ENCODE peak calls at places on chromosome 3, in five cellular contexts. One of them, this sample, is unnamed. For H3K9me3, the result is how much of the 10 kb centered on the place peaks cover.

GRCh38 chr3:189320511-189320910 is 148.7 kb downstream of the TPRG1 start:
- DNase-seq in CD8-positive, alpha-beta T cell: no peak
- DNase-seq in gastrocnemius medialis: no peak
- DNase-seq in cardiac muscle cell: no peak
- DNase-seq in GM23248: no peak
- DNase-seq in this sample: no peak

GRCh38 chr3:24793896-24794295 is 299.2 kb upstream of the THRB start:
- DNase-seq in CD8-positive, alpha-beta T cell: no peak
- DNase-seq in gastrocnemius medialis: no peak
- DNase-seq in cardiac muscle cell: no peak
- DNase-seq in GM23248: no peak
- DNase-seq in this sample: no peak

GRCh38 chr3:187979543-187979942 is 174.4 kb upstream of the LPP start:
- DNase-seq in CD8-positive, alpha-beta T cell: no peak
- DNase-seq in gastrocnemius medialis: no peak
- DNase-seq in cardiac muscle cell: no peak
- DNase-seq in GM23248: no peak
- DNase-seq in this sample: peak

GRCh38 chr3:42020681-42021307 is 58.9 kb upstream of the ULK4 start:
- DNase-seq in CD8-positive, alpha-beta T cell: no peak
- DNase-seq in gastrocnemius medialis: no peak
- DNase-seq in cardiac muscle cell: no peak
- DNase-seq in GM23248: peak
- DNase-seq in this sample: no peak

GRCh38 chr3:165788531-165788930 is 48.7 kb downstream of the BCHE start:
- DNase-seq in CD8-positive, alpha-beta T cell: no peak
- DNase-seq in gastrocnemius medialis: no peak
- DNase-seq in cardiac muscle cell: no peak
- DNase-seq in GM23248: no peak
- DNase-seq in this sample: no peak

GRCh38 chr3:54897028-54897711 is 30.7 kb downstream of the LRTM1 start:
- DNase-seq in CD8-positive, alpha-beta T cell: no peak
- DNase-seq in gastrocnemius medialis: no peak
- DNase-seq in cardiac muscle cell: no peak
- DNase-seq in GM23248: peak
- DNase-seq in this sample: no peak

GRCh38 chr3:27353221-27353620 is 16.0 kb downstream of the NEK10 start:
- DNase-seq in CD8-positive, alpha-beta T cell: no peak
- DNase-seq in gastrocnemius medialis: no peak
- DNase-seq in cardiac muscle cell: no peak
- DNase-seq in GM23248: peak
- DNase-seq in this sample: no peak

GRCh38 chr3:127817331-127817821 is 4.9 kb downstream of the MGLL start:
- DNase-seq in CD8-positive, alpha-beta T cell: no peak
- DNase-seq in gastrocnemius medialis: peak
- DNase-seq in cardiac muscle cell: no peak
- DNase-seq in GM23248: peak
- DNase-seq in this sample: no peak

GRCh38 chr3:161549251-161549650 is 52.6 kb downstream of the OTOL1 start:
- DNase-seq in CD8-positive, alpha-beta T cell: no peak
- DNase-seq in gastrocnemius medialis: no peak
- DNase-seq in cardiac muscle cell: no peak
- DNase-seq in GM23248: no peak
- DNase-seq in this sample: no peak

GRCh38 chr3:162718697-162719096 is 1222.1 kb downstream of the OTOL1 start:
- DNase-seq in CD8-positive, alpha-beta T cell: no peak
- DNase-seq in gastrocnemius medialis: no peak
- DNase-seq in cardiac muscle cell: no peak
- DNase-seq in GM23248: no peak
- DNase-seq in this sample: no peak

GRCh38 chr3:32303051-32303786 is 64.7 kb downstream of the CMTM8 start:
- DNase-seq in CD8-positive, alpha-beta T cell: no peak
- DNase-seq in gastrocnemius medialis: no peak
- DNase-seq in cardiac muscle cell: no peak
- DNase-seq in GM23248: no peak
- DNase-seq in this sample: no peak

GRCh38 chr3:142897807-142898206 is 8.9 kb upstream of the PCOLCE2 start:
- DNase-seq in CD8-positive, alpha-beta T cell: no peak
- DNase-seq in gastrocnemius medialis: no peak
- DNase-seq in cardiac muscle cell: no peak
- DNase-seq in GM23248: no peak
- DNase-seq in this sample: no peak

GRCh38 chr3:119240101-119240581 is 537 bp downstream of the B4GALT4 start:
- DNase-seq in CD8-positive, alpha-beta T cell: no peak
- DNase-seq in gastrocnemius medialis: peak
- DNase-seq in cardiac muscle cell: peak
- DNase-seq in GM23248: peak
- DNase-seq in this sample: no peak

GRCh38 chr3:134978658-134979057 is 183.6 kb downstream of the EPHB1 start:
- DNase-seq in CD8-positive, alpha-beta T cell: no peak
- DNase-seq in gastrocnemius medialis: peak
- DNase-seq in cardiac muscle cell: no peak
- DNase-seq in GM23248: no peak
- DNase-seq in this sample: no peak

GRCh38 chr3:122800031-122800430 is 5.2 kb downstream of the SLC49A4 start:
- DNase-seq in CD8-positive, alpha-beta T cell: no peak
- DNase-seq in gastrocnemius medialis: no peak
- DNase-seq in cardiac muscle cell: no peak
- DNase-seq in GM23248: no peak
- DNase-seq in this sample: no peak

GRCh38 chr3:108946292-108947290 is 7.1 kb downstream of the GUCA1C start:
- DNase-seq in CD8-positive, alpha-beta T cell: no peak
- DNase-seq in gastrocnemius medialis: no peak
- DNase-seq in cardiac muscle cell: no peak
- DNase-seq in GM23248: peak
- DNase-seq in this sample: no peak

GRCh38 chr3:114383875-114384557 is 90.2 kb downstream of the TIGIT start:
- DNase-seq in CD8-positive, alpha-beta T cell: peak
- DNase-seq in gastrocnemius medialis: peak
- DNase-seq in cardiac muscle cell: peak
- DNase-seq in GM23248: peak
- DNase-seq in this sample: peak

GRCh38 chr3:177337548-177338331 is 140.5 kb upstream of the TBL1XR1 start:
- DNase-seq in CD8-positive, alpha-beta T cell: no peak
- DNase-seq in gastrocnemius medialis: no peak
- DNase-seq in cardiac muscle cell: no peak
- DNase-seq in GM23248: peak
- DNase-seq in this sample: no peak

GRCh38 chr3:188003188-188004171 is 150.5 kb upstream of the LPP start:
- DNase-seq in CD8-positive, alpha-beta T cell: no peak
- DNase-seq in gastrocnemius medialis: no peak
- DNase-seq in cardiac muscle cell: no peak
- DNase-seq in GM23248: no peak
- DNase-seq in this sample: no peak

GRCh38 chr3:160793853-160794252 is 37.8 kb downstream of the PPM1L start:
- DNase-seq in CD8-positive, alpha-beta T cell: no peak
- DNase-seq in gastrocnemius medialis: no peak
- DNase-seq in cardiac muscle cell: no peak
- DNase-seq in GM23248: no peak
- DNase-seq in this sample: no peak

GRCh38 chr3:71245052-71245488 is 338.5 kb downstream of the FOXP1 start:
- DNase-seq in CD8-positive, alpha-beta T cell: no peak
- DNase-seq in gastrocnemius medialis: no peak
- DNase-seq in cardiac muscle cell: peak
- DNase-seq in GM23248: peak
- DNase-seq in this sample: no peak

GRCh38 chr3:31522152-31522551 is 10.6 kb upstream of the STT3B start:
- DNase-seq in CD8-positive, alpha-beta T cell: no peak
- DNase-seq in gastrocnemius medialis: no peak
- DNase-seq in cardiac muscle cell: no peak
- DNase-seq in GM23248: no peak
- DNase-seq in this sample: no peak

GRCh38 chr3:134291300-134292254 is 40.9 kb upstream of the RYK start:
- DNase-seq in CD8-positive, alpha-beta T cell: no peak
- DNase-seq in gastrocnemius medialis: peak
- DNase-seq in cardiac muscle cell: no peak
- DNase-seq in GM23248: peak
- DNase-seq in this sample: no peak

GRCh38 chr3:112815981-112816380 is 30.7 kb downstream of the CD200R1L start:
- DNase-seq in CD8-positive, alpha-beta T cell: no peak
- DNase-seq in gastrocnemius medialis: no peak
- DNase-seq in cardiac muscle cell: no peak
- DNase-seq in GM23248: peak
- DNase-seq in this sample: no peak

GRCh38 chr3:38210141-38210757 is 44.9 kb downstream of the OXSR1 start:
- DNase-seq in CD8-positive, alpha-beta T cell: no peak
- DNase-seq in gastrocnemius medialis: no peak
- DNase-seq in cardiac muscle cell: no peak
- DNase-seq in GM23248: no peak
- DNase-seq in this sample: no peak

GRCh38 chr3:98732239-98733054 is 30.7 kb upstream of the ST3GAL6 start:
- DNase-seq in CD8-positive, alpha-beta T cell: no peak
- DNase-seq in gastrocnemius medialis: peak
- DNase-seq in cardiac muscle cell: peak
- DNase-seq in GM23248: peak
- DNase-seq in this sample: no peak

GRCh38 chr3:89000886-89001285 is 106.5 kb upstream of the EPHA3 start:
- DNase-seq in CD8-positive, alpha-beta T cell: no peak
- DNase-seq in gastrocnemius medialis: no peak
- DNase-seq in cardiac muscle cell: peak
- DNase-seq in GM23248: no peak
- DNase-seq in this sample: no peak

GRCh38 chr3:183662099-183662498 is 26.7 kb downstream of the KLHL24 start:
- DNase-seq in CD8-positive, alpha-beta T cell: no peak
- DNase-seq in gastrocnemius medialis: no peak
- DNase-seq in cardiac muscle cell: no peak
- DNase-seq in GM23248: peak
- DNase-seq in this sample: no peak

GRCh38 chr3:11411956-11412355 is 139.8 kb downstream of the ATG7 start:
- DNase-seq in CD8-positive, alpha-beta T cell: no peak
- DNase-seq in gastrocnemius medialis: no peak
- DNase-seq in cardiac muscle cell: no peak
- DNase-seq in GM23248: no peak
- DNase-seq in this sample: no peak

GRCh38 chr3:122858373-122858772 is 63.5 kb downstream of the SLC49A4 start:
- DNase-seq in CD8-positive, alpha-beta T cell: no peak
- DNase-seq in gastrocnemius medialis: no peak
- DNase-seq in cardiac muscle cell: no peak
- DNase-seq in GM23248: peak
- DNase-seq in this sample: no peak

GRCh38 chr3:29618395-29619291 is 337.8 kb downstream of the RBMS3 start:
- DNase-seq in CD8-positive, alpha-beta T cell: no peak
- DNase-seq in gastrocnemius medialis: peak
- DNase-seq in cardiac muscle cell: no peak
- DNase-seq in GM23248: peak
- DNase-seq in this sample: no peak

GRCh38 chr3:124318650-124319049 is 326.7 kb upstream of the ROPN1 start:
- DNase-seq in CD8-positive, alpha-beta T cell: no peak
- DNase-seq in gastrocnemius medialis: no peak
- DNase-seq in cardiac muscle cell: no peak
- DNase-seq in GM23248: no peak
- DNase-seq in this sample: no peak

GRCh38 chr3:197083486-197083885 is 53.9 kb upstream of the MELTF start:
- DNase-seq in CD8-positive, alpha-beta T cell: no peak
- DNase-seq in gastrocnemius medialis: peak
- DNase-seq in cardiac muscle cell: no peak
- DNase-seq in GM23248: peak
- DNase-seq in this sample: no peak

GRCh38 chr3:98901032-98901464 is 447 bp downstream of the DCBLD2 start:
- DNase-seq in CD8-positive, alpha-beta T cell: no peak
- DNase-seq in gastrocnemius medialis: peak
- DNase-seq in cardiac muscle cell: peak
- DNase-seq in GM23248: peak
- DNase-seq in this sample: peak

GRCh38 chr3:155611456-155611855 is 133.4 kb downstream of the PLCH1 start:
- DNase-seq in CD8-positive, alpha-beta T cell: no peak
- DNase-seq in gastrocnemius medialis: no peak
- DNase-seq in cardiac muscle cell: no peak
- DNase-seq in GM23248: no peak
- DNase-seq in this sample: no peak
- H3K9me3 ChIP-seq in CD8-positive, alpha-beta T cell: under half
- H3K9me3 ChIP-seq in gastrocnemius medialis: under half
- H3K9me3 ChIP-seq in cardiac muscle cell: under half
- H3K9me3 ChIP-seq in GM23248: under half
- H3K9me3 ChIP-seq in this sample: under half

DNA sequence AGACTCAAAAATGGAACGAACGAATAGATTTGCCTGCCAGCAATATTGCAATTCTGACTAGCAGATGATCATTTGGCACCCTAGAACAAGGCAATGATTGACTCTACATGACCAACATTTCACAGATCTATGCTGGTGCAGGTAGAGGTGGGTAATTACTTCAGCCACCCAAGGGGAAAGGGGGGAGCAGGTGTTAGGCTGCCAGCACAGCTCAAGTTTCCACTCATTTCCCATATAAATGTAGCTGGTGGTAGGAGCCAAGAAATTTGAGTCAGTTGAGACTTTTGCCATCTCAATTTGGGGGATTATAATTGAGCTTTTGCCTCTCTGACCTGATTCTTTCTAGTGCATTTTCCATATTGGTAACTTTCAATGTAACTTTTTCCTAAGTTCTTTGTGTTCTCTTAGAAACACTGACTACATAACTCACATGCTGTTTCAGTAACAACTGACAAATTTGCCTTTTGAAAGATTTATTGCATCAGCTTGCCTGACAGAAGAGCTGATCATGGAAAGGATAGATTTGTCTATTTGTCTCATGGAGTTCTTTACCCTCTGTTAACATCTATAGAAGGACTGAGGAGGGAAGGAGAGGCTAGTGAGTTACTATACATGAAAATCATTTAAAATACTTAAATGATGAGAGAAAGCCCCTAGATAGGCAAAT is 902.5 kb downstream of the ZPLD1 start:
- DNase-seq in CD8-positive, alpha-beta T cell: no peak
- DNase-seq in gastrocnemius medialis: no peak
- DNase-seq in cardiac muscle cell: no peak
- DNase-seq in GM23248: no peak
- DNase-seq in this sample: no peak
- H3K9me3 ChIP-seq in CD8-positive, alpha-beta T cell: under half
- H3K9me3 ChIP-seq in gastrocnemius medialis: under half
- H3K9me3 ChIP-seq in cardiac muscle cell: under half
- H3K9me3 ChIP-seq in GM23248: under half
- H3K9me3 ChIP-seq in this sample: under half

GRCh38 chr3:75768303-75769017 is 16.9 kb downstream of the ZNF717 start:
- DNase-seq in CD8-positive, alpha-beta T cell: no peak
- DNase-seq in gastrocnemius medialis: no peak
- DNase-seq in cardiac muscle cell: no peak
- DNase-seq in GM23248: no peak
- DNase-seq in this sample: no peak
- H3K9me3 ChIP-seq in CD8-positive, alpha-beta T cell: under half
- H3K9me3 ChIP-seq in gastrocnemius medialis: under half
- H3K9me3 ChIP-seq in cardiac muscle cell: under half
- H3K9me3 ChIP-seq in GM23248: under half
- H3K9me3 ChIP-seq in this sample: under half

GRCh38 chr3:100173931-100174330 is 59.6 kb upstream of the FILIP1L start:
- DNase-seq in CD8-positive, alpha-beta T cell: no peak
- DNase-seq in gastrocnemius medialis: no peak
- DNase-seq in cardiac muscle cell: no peak
- DNase-seq in GM23248: peak
- DNase-seq in this sample: no peak

GRCh38 chr3:100184960-100185566 is 70.8 kb upstream of the FILIP1L start:
- DNase-seq in CD8-positive, alpha-beta T cell: no peak
- DNase-seq in gastrocnemius medialis: no peak
- DNase-seq in cardiac muscle cell: no peak
- DNase-seq in GM23248: peak
- DNase-seq in this sample: no peak

GRCh38 chr3:100175637-100176250 is 61.4 kb upstream of the FILIP1L start:
- DNase-seq in CD8-positive, alpha-beta T cell: no peak
- DNase-seq in gastrocnemius medialis: no peak
- DNase-seq in cardiac muscle cell: no peak
- DNase-seq in GM23248: no peak
- DNase-seq in this sample: no peak

GRCh38 chr3:100183608-100184125 is 69.4 kb upstream of the FILIP1L start:
- DNase-seq in CD8-positive, alpha-beta T cell: no peak
- DNase-seq in gastrocnemius medialis: no peak
- DNase-seq in cardiac muscle cell: no peak
- DNase-seq in GM23248: no peak
- DNase-seq in this sample: no peak

GRCh38 chr3:100179692-100180349 is 65.5 kb upstream of the FILIP1L start:
- DNase-seq in CD8-positive, alpha-beta T cell: no peak
- DNase-seq in gastrocnemius medialis: no peak
- DNase-seq in cardiac muscle cell: no peak
- DNase-seq in GM23248: no peak
- DNase-seq in this sample: no peak
- H3K9me3 ChIP-seq in CD8-positive, alpha-beta T cell: under half
- H3K9me3 ChIP-seq in gastrocnemius medialis: under half
- H3K9me3 ChIP-seq in cardiac muscle cell: under half
- H3K9me3 ChIP-seq in GM23248: under half
- H3K9me3 ChIP-seq in this sample: under half